ENCODE peak calls at places on chromosomes 2 and 18, in nine cellular contexts. Q is stimulated activated CD4-positive, alpha-beta T cell treated with anti-CD3 and anti-CD28 coated beads, Interleukin-2, amount 100 ng/mL, for 24 hours; U is T-helper 2 cell; R is central memory CD4-positive, alpha-beta T cell; Y is HCT116; H is Caco-2; N is retina; K is LoVo; A is non-pigmented ciliary epithelial cell. F is an unnamed sample.

GRCh38 chr2:174078275-174078674 is 113.1 kb upstream of the SP3 start:
- DNase-seq in N (no peak), R (no peak), Y (no peak), U (no peak), Q (no peak), A (no peak), H (no peak), K (no peak), F (no peak)

GRCh38 chr2:166494140-166494544 is at the start of gene SCN7A:
- DNase-seq in R (no peak), K (no peak), A (no peak), Q (no peak), U (no peak), H (peak; percentile 58), N (peak; percentile 82), Y (no peak), F (peak; percentile 29)

GRCh38 chr2:66305714-66306113 is 129.2 kb upstream of the MEIS1 start:
- DNase-seq in K (no peak), H (no peak), U (no peak), Y (no peak), Q (no peak), N (peak; percentile 82), A (no peak), R (no peak), F (no peak)

GRCh38 chr2:101428413-101429176 is 41.3 kb upstream of the CREG2 start:
- DNase-seq in U (no peak), K (no peak), R (no peak), Q (no peak), H (no peak), Y (no peak), N (no peak), A (no peak), F (no peak)

GRCh38 chr2:231187736-231188505 is 10.5 kb upstream of the ARMC9 start:
- DNase-seq in N (no peak), U (no peak), H (no peak), Y (no peak), K (no peak), A (peak; percentile 40), R (no peak), Q (no peak), F (no peak)

GRCh38 chr2:113083311-113083710 is 15.5 kb downstream of the IL1F10 start:
- DNase-seq in U (no peak), A (no peak), Y (no peak), H (no peak), N (no peak), Q (no peak), K (no peak), R (no peak), F (no peak)

GRCh38 chr2:8606226-8606625 is 75.6 kb upstream of the ID2 start:
- DNase-seq in N (no peak), A (no peak), H (peak; percentile 8), Q (no peak), Y (no peak), U (no peak), R (no peak), K (no peak), F (no peak)

GRCh38 chr2:198776616-198777406 is 680.9 kb downstream of the SATB2 start:
- DNase-seq in U (no peak), H (no peak), Q (no peak), Y (no peak), A (no peak), R (no peak), K (peak; percentile 36), N (no peak), F (no peak)

GRCh38 chr2:4745596-4745995 is 946.6 kb upstream of the SOX11 start:
- DNase-seq in H (no peak), N (peak; percentile 67), U (no peak), A (no peak), Y (no peak), K (no peak), R (no peak), Q (no peak), F (no peak)

GRCh38 chr2:240498958-240499260 is 58.9 kb downstream of the ANKMY1 start:
- DNase-seq in N (no peak), R (no peak), K (no peak), U (no peak), H (no peak), A (no peak), Q (no peak), Y (no peak), F (no peak)

GRCh38 chr2:201880620-201881381 is 74.5 kb downstream of the CDK15 start:
- DNase-seq in R (no peak), A (no peak), Y (no peak), H (no peak), U (no peak), Q (no peak), N (no peak), K (no peak), F (peak; percentile 61)

GRCh38 chr2:236562434-236562833 is 7.2 kb upstream of the ACKR3 start:
- DNase-seq in U (no peak), A (no peak), N (no peak), Y (peak; percentile 41), K (peak; percentile 42), R (no peak), Q (no peak), H (no peak), F (peak; percentile 28)

GRCh38 chr18:76498064-76498463 is 3.0 kb upstream of the ZNF516 start:
- DNase-seq in Q (no peak), H (no peak), N (no peak), R (no peak), Y (no peak), A (no peak), U (no peak), K (no peak), F (no peak)

GRCh38 chr2:238839428-238839827 is 8.5 kb upstream of the TWIST2 start:
- DNase-seq in Q (no peak), H (no peak), Y (no peak), U (no peak), K (no peak), A (no peak), N (no peak), R (no peak), F (no peak)

GRCh38 chr2:163351966-163352365 is 383.8 kb downstream of the FIGN start:
- DNase-seq in H (no peak), K (no peak), U (no peak), A (no peak), Q (no peak), N (no peak), R (no peak), Y (no peak), F (no peak)

GRCh38 chr2:132522901-132523300 is 106.3 kb downstream of the GPR39 start:
- DNase-seq in U (no peak), K (no peak), Y (no peak), N (no peak), R (no peak), A (no peak), Q (no peak), H (no peak), F (peak; percentile 63)

GRCh38 chr2:33153008-33153407 is 206.3 kb downstream of the LTBP1 start:
- DNase-seq in Q (no peak), U (no peak), A (no peak), K (no peak), R (no peak), Y (no peak), N (no peak), H (no peak), F (peak; percentile 70)

GRCh38 chr2:191247381-191248057 is 2.3 kb downstream of the MYO1B start:
- DNase-seq in N (no peak), R (no peak), Y (peak; percentile 23), K (no peak), H (peak; percentile 75), Q (no peak), U (no peak), A (peak; percentile 94), F (peak; percentile 97)

GRCh38 chr2:45888167-45888566 is 236.7 kb downstream of the PRKCE start:
- DNase-seq in N (no peak), R (no peak), A (no peak), U (no peak), H (no peak), Q (no peak), Y (no peak), K (no peak), F (peak; percentile 31)

GRCh38 chr2:157839162-157839801 is 36.8 kb downstream of the ACVR1 start:
- DNase-seq in N (peak; percentile 84), Q (no peak), H (no peak), U (no peak), K (no peak), A (no peak), R (no peak), Y (no peak), F (peak; percentile 49)

GRCh38 chr18:31626409-31626808 is 34.7 kb downstream of the TTR start:
- DNase-seq in N (no peak), Q (no peak), H (no peak), U (no peak), R (no peak), K (no peak), Y (no peak), A (no peak), F (no peak)

GRCh38 chr2:84963692-84964405 is 7.1 kb upstream of the KCMF1 start:
- DNase-seq in Y (no peak), U (no peak), R (no peak), Q (no peak), H (peak; percentile 54), N (no peak), K (peak; percentile 32), A (peak; percentile 78), F (peak; percentile 95)

GRCh38 chr18:354456-354855 is 86.6 kb upstream of the THOC1 start:
- DNase-seq in H (no peak), Q (no peak), N (no peak), U (no peak), Y (no peak), K (no peak), R (no peak), A (no peak), F (no peak)

GRCh38 chr2:49189512-49190225 is 35.4 kb upstream of the FSHR start:
- DNase-seq in Q (no peak), A (no peak), H (no peak), K (no peak), Y (no peak), N (no peak), R (no peak), U (no peak), F (peak; percentile 64)

GRCh38 chr2:19776941-19777514 is 124.8 kb downstream of the TTC32 start:
- DNase-seq in H (no peak), K (no peak), N (no peak), A (no peak), Y (no peak), R (no peak), Q (no peak), U (no peak), F (no peak)

GRCh38 chr18:56565596-56566355 is 72.6 kb downstream of the TXNL1 start:
- DNase-seq in H (no peak), R (no peak), K (no peak), U (no peak), A (peak; percentile 63), Y (no peak), N (no peak), Q (no peak), F (peak; percentile 16)

GRCh38 chr2:200376422-200377142 is 70.1 kb downstream of the SPATS2L start:
- DNase-seq in Y (peak; percentile 15), N (no peak), A (no peak), U (no peak), K (peak; percentile 76), H (peak; percentile 57), Q (no peak), R (peak; percentile 17), F (no peak)

GRCh38 chr2:160207271-160207670 is 7.2 kb upstream of the ITGB6 start:
- DNase-seq in U (no peak), R (no peak), A (no peak), Y (no peak), H (no peak), Q (no peak), K (no peak), N (no peak), F (peak; percentile 90)

GRCh38 chr2:239162141-239162821 is 238.5 kb downstream of the HDAC4 start:
- DNase-seq in K (no peak), Q (no peak), A (no peak), Y (no peak), N (no peak), H (peak; percentile 12), R (no peak), U (no peak), F (no peak)

GRCh38 chr2:3483227-3483985 is 35.9 kb downstream of the ADI1 start:
- DNase-seq in A (no peak), Y (no peak), U (no peak), R (no peak), Q (no peak), H (peak; percentile 99), N (no peak), K (no peak), F (peak; percentile 41)